ENCODE peak calls at places on chromosome 3, in ten cellular contexts. U, V, C, G, P, Z, J, E, Y and S are unnamed samples.

GRCh38 chr3:122318620-122319019 is 6.4 kb upstream of the CSTA start:
- DNase-seq in U (no peak), V (no peak), C (no peak), G (no peak), P (no peak), Z (no peak), J (no peak), E (no peak), Y (no peak), S (no peak)

GRCh38 chr3:186993940-186994670 is 63.8 kb downstream of the ST6GAL1 start:
- DNase-seq in U (no peak), V (no peak), C (no peak), G (no peak), P (no peak), Z (no peak), J (no peak), E (no peak), Y (no peak), S (no peak)

GRCh38 chr3:110397115-110397514 is 674.5 kb upstream of the NECTIN3 start:
- DNase-seq in U (peak), V (no peak), C (no peak), G (no peak), P (no peak), Z (no peak), J (no peak), E (no peak), Y (no peak), S (peak)

GRCh38 chr3:81419196-81419595 is 342.2 kb downstream of the GBE1 start:
- DNase-seq in U (peak), V (no peak), C (no peak), G (no peak), P (no peak), Z (peak), J (no peak), E (no peak), Y (no peak), S (peak)

GRCh38 chr3:42547401-42547945 is 34.3 kb downstream of the SEC22C start:
- DNase-seq in U (peak), V (peak), C (peak), G (peak), P (peak), Z (peak), J (no peak), E (peak), Y (peak), S (peak)

GRCh38 chr3:41569632-41570338 is 370.5 kb downstream of the CTNNB1 start:
- DNase-seq in U (no peak), V (no peak), C (no peak), G (no peak), P (no peak), Z (no peak), J (no peak), E (no peak), Y (no peak), S (no peak)

GRCh38 chr3:128355549-128355930 is 111.2 kb downstream of the DNAJB8 start:
- DNase-seq in U (no peak), V (no peak), C (no peak), G (no peak), P (no peak), Z (peak), J (no peak), E (no peak), Y (no peak), S (no peak)

GRCh38 chr3:143265501-143266070 is 146.0 kb downstream of the CHST2 start:
- DNase-seq in U (no peak), V (no peak), C (no peak), G (no peak), P (no peak), Z (peak), J (no peak), E (no peak), Y (no peak), S (no peak)

GRCh38 chr3:106245400-106245799 is 376.6 kb upstream of the CBLB start:
- DNase-seq in U (no peak), V (no peak), C (no peak), G (no peak), P (no peak), Z (no peak), J (no peak), E (no peak), Y (no peak), S (no peak)